ENCODE peak calls at places on chromosomes 3 and 15, in four cellular contexts. C, B, K and N are unnamed samples.
A peak's percentile ranks its signal among the peaks of the same experiment; 100 is the strongest.

GRCh38 chr3:39960515-39961403 is 151.3 kb downstream of the MYRIP start:
- DNase-seq in K (no peak), B (no peak), C (no peak), N (no peak)

GRCh38 chr3:193702967-193703366 is 110.0 kb downstream of the OPA1 start:
- DNase-seq in C (no peak), K (no peak), B (no peak), N (no peak)

GRCh38 chr3:96813820-96814580 is 394 bp upstream of the EPHA6 start:
- DNase-seq in C (no peak), K (peak; percentile 38), B (no peak), N (no peak)

GRCh38 chr3:35664460-35664919 is 25.2 kb downstream of the ARPP21 start:
- DNase-seq in B (no peak), K (no peak), C (no peak), N (peak; percentile 53)

GRCh38 chr3:65265942-65266341 is 578.1 kb upstream of the ADAMTS9 start:
- DNase-seq in K (no peak), C (no peak), B (no peak), N (no peak)

GRCh38 chr3:190384241-190384863 is 3.6 kb upstream of the CLDN16 start:
- DNase-seq in K (peak; percentile 38), C (peak; percentile 24), B (peak; percentile 87), N (peak; percentile 92)

GRCh38 chr15:64092864-64093626 is 593 bp downstream of the CIAO2A start:
- DNase-seq in B (no peak), K (peak; percentile 67), C (peak; percentile 67), N (no peak)

GRCh38 chr15:36313881-36314280 is 265.5 kb upstream of the CDIN1 start:
- DNase-seq in K (no peak), C (no peak), B (no peak), N (no peak)

GRCh38 chr3:89113887-89114840 is 6.7 kb downstream of the EPHA3 start:
- DNase-seq in K (peak; percentile 61), B (no peak), C (no peak), N (peak; percentile 59)

GRCh38 chr3:167166012-167166411 is 214.1 kb downstream of the ZBBX start:
- DNase-seq in K (no peak), C (no peak), B (no peak), N (no peak)

GRCh38 chr3:49357466-49358216 is 512 bp downstream of the GPX1 start:
- DNase-seq in B (no peak), K (peak; percentile 47), C (peak; percentile 74), N (no peak)

DNA sequence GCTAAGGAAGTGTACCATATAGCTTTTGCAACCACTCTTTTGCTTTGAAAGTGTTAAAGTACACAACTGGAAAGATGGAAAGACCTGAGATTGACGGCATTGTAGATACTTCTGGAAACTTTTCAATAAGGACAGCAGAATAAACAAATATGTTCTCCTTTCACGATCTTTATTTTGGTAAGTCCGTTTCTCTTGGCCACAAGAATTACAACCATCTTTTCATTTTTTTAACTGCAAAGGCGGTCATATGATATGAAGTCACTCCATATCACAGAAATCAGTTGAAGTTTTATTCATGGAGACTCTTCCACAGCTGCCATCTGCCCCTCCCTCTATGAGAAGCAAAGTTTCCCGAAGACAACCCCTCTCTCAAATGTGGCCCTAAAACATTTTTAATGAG is 303.4 kb upstream of the ICE2 start:
- DNase-seq in C (no peak), K (no peak), B (no peak), N (no peak)
- H3K4me3 ChIP-seq in C (no peak overlapping the region), K (no peak overlapping the region), B (no peak overlapping the region), N (no peak overlapping the region)

DNA sequence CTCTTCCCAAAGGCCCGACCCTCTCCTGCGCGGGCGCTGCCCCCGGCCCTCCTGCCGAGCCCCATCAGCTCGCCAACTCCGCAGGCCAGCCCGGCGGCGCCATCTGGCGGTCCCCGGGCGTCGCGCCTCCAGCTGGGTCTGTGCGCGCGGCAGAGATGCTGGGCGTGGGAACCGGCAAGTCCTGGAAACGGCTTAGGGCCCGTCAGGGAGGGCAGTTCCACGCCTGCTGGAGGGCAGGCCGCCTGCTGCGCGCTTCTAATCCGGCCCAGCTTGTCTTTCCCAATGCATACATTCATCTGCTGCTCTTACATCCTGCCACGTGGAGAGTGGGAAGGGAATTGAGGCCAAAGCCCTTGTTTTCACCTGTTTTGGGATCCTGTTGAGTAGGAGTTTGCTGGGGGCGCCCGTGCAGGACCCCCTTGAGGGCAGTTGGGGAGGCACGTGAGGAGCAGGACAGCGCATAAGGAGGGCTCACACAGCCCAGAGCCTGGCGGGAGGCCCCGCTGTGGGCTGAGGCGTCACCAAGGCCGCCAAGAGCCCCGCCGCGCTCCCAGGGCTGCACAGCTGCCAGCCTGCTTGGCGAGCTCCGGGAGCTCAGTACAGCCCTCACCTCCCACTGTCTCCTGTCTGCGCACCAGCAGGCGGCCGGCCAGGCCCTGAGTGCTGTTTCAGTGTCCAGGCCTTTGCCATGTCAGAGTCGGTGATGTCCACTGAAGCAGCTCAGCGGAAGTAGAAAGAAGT is 165.6 kb downstream of the NSMCE3 start:
- DNase-seq in K (peak; percentile 58), B (peak; percentile 33), C (peak; percentile 29), N (no peak)
- TF ChIP-seq CTCF in K (peak; percentile 68), B (peak; percentile 80), C (peak; percentile 38), N (peak; percentile 83)

DNA sequence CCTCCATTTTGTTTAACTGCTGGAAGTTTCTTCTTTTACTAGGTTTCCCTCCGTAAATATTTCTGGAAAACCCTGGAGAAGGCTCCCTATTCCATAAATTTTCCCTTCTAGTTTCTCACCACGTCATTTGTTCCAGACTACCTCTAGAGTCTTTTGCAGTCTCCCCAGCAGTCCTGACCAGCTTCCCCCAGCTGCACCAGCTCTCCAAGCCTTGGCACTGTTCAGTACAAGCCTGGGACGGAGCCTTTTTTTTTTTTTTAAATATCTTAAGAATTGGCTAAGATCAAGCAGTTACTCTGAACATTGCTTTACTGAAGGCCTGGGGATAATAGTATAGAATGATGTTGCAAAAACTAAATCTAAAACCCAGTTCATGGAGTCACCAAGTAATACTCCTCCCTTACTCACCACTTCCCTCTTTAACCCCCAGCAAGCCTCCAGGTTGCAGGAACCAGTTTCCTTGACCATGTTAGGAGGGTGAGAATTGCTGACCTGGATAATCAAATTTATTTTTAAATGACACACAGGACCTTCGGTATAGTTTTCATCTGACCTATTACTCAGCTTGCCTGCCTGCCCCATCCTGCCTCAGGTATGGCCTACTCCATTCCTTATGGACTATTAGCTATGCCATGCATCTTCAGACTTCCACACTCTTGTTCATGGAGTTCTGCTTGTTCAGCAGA is 723 bp downstream of the RTP4 start:
- DNase-seq in K (no peak), C (peak; percentile 3), B (no peak), N (no peak)
- H3K4me3 ChIP-seq in K (peak overlapping the region; percentile 41), C (no peak overlapping the region), B (no peak overlapping the region), N (peak overlapping the region; percentile 55)

GRCh38 chr3:107641572-107642307 is 119.0 kb downstream of the BBX start:
- DNase-seq in C (peak; percentile 41), B (no peak), K (no peak), N (no peak)

GRCh38 chr3:107637416-107638182 is 114.8 kb downstream of the BBX start:
- DNase-seq in B (no peak), C (no peak), K (no peak), N (peak; percentile 61)

GRCh38 chr3:107644631-107645030 is 121.9 kb downstream of the BBX start:
- DNase-seq in C (no peak), B (no peak), K (no peak), N (no peak)

GRCh38 chr3:107643038-107643883 is 120.5 kb downstream of the BBX start:
- DNase-seq in B (no peak), C (no peak), K (no peak), N (no peak)
- TF ChIP-seq CTCF in B (peak; percentile 36), C (no peak), K (no peak), N (peak; percentile 46)

DNA sequence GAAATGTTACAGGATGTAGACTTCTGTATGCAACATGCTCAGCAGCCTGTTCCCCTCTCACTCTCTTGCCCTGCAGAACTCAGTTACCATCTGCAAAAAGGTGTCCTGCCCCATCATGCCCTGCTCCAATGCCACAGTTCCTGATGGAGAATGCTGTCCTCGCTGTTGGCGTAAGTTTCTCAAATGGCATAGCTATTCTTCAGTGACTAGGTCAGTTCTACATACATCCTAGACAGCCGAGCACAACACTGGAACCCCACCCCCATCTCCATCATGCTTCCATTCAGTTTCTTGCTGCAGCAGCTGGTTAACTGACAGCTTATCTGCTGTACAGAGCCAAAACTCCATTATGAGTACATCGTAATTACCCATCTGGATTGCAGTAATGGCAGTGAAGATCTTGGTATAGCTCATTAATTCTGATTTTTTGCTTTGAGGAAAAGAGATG is 4.5 kb downstream of the THBS1 start:
- DNase-seq in B (no peak), C (no peak), K (no peak), N (no peak)
- H3K4me3 ChIP-seq in B (no peak overlapping the region), C (no peak overlapping the region), K (no peak overlapping the region), N (no peak overlapping the region)

GRCh38 chr3:95711789-95712188 is 1102.6 kb upstream of the EPHA6 start:
- DNase-seq in B (no peak), C (no peak), K (no peak), N (no peak)
- TF ChIP-seq CTCF in B (no peak), C (no peak), K (no peak), N (peak; percentile 33)

DNA sequence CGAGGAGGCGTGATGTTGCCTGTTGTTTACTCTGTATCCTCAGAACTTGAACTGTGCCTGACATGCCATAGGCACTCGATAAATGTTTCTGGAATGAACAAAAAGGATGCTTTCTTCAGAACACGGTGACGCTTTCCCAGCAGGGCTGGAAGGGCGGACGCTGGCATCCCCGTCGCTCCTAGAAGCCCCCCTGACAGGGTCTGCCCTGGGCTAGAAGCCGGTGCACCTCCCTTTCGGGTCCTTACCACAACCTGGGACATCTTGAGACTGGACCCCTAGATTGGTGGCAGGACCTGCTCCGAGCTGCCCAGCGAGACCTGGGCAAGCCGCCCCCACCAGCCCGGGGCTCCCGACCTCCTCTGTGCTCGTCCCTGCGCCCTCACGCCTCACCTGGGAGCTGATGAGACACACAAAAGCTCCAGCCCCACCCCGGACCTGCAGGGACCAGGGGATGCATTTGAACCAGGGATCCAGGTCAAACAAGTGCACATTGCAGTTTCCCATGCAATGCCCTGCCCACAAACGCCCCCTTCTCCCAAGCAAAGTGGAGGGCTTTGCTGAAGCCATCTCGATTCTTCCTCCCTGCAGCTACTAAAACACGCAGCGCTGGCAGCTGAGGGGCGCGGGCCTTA is 131.2 kb upstream of the MEF2A start:
- DNase-seq in C (no peak), B (no peak), K (no peak), N (no peak)
- H3K4me3 ChIP-seq in C (no peak overlapping the region), B (peak overlapping the region; percentile 3), K (no peak overlapping the region), N (no peak overlapping the region)